ENCODE peak calls at places on chromosomes 1 and 21, in nine cellular contexts. D is PC-3, V is MM.1S, F is neural progenitor cell, G is GM23248, C is HCT116, I is GM23338, H is hepatocyte, B is SK-N-SH. S is an unnamed sample.

GRCh38 chr1:109832935-109833334 is 69.2 kb upstream of the EPS8L3 start:
- DNase-seq in V (no peak), H (no peak), F (no peak), I (peak; percentile 21), D (no peak), G (no peak), C (no peak), B (no peak), S (no peak)

GRCh38 chr1:205545001-205545919 is 40.8 kb downstream of the CDK18 start:
- DNase-seq in B (no peak), I (no peak), H (no peak), D (peak; percentile 69), G (no peak), V (no peak), C (no peak), F (no peak), S (no peak)

GRCh38 chr1:59076612-59077011 is 220.3 kb upstream of the FGGY start:
- DNase-seq in C (no peak), H (no peak), I (no peak), G (peak; percentile 40), F (no peak), D (peak; percentile 33), V (no peak), B (peak; percentile 39), S (peak; percentile 2)

GRCh38 chr1:181255270-181255929 is 166.9 kb downstream of the IER5 start:
- DNase-seq in H (peak; percentile 74), G (peak; percentile 98), C (no peak), B (no peak), F (no peak), D (peak; percentile 83), V (no peak), I (no peak), S (no peak)

GRCh38 chr1:60989745-60990718 is 92.3 kb upstream of the NFIA start:
- DNase-seq in V (no peak), I (no peak), F (no peak), H (peak; percentile 47), B (peak; percentile 50), C (no peak), D (peak; percentile 93), G (peak; percentile 87), S (no peak)

GRCh38 chr1:162927421-162927820 is 66.4 kb upstream of the CCDC190 start:
- DNase-seq in V (no peak), H (no peak), G (no peak), F (no peak), C (no peak), B (no peak), D (no peak), I (no peak), S (no peak)

GRCh38 chr21:35226302-35226701 is 177.2 kb upstream of the RUNX1 start:
- DNase-seq in C (no peak), H (no peak), V (no peak), G (peak; percentile 48), D (peak; percentile 78), F (peak; percentile 38), B (no peak), I (no peak), S (no peak)

GRCh38 chr1:23129846-23130245 is 38.8 kb downstream of the LUZP1 start:
- DNase-seq in H (no peak), D (peak; percentile 16), V (no peak), C (no peak), F (no peak), I (no peak), B (no peak), G (peak; percentile 18), S (no peak)

GRCh38 chr1:54854376-54855020 is 32.5 kb downstream of the DHCR24 start:
- DNase-seq in F (no peak), I (no peak), D (no peak), H (peak; percentile 2), V (no peak), G (peak; percentile 25), B (no peak), C (no peak), S (no peak)

DNA sequence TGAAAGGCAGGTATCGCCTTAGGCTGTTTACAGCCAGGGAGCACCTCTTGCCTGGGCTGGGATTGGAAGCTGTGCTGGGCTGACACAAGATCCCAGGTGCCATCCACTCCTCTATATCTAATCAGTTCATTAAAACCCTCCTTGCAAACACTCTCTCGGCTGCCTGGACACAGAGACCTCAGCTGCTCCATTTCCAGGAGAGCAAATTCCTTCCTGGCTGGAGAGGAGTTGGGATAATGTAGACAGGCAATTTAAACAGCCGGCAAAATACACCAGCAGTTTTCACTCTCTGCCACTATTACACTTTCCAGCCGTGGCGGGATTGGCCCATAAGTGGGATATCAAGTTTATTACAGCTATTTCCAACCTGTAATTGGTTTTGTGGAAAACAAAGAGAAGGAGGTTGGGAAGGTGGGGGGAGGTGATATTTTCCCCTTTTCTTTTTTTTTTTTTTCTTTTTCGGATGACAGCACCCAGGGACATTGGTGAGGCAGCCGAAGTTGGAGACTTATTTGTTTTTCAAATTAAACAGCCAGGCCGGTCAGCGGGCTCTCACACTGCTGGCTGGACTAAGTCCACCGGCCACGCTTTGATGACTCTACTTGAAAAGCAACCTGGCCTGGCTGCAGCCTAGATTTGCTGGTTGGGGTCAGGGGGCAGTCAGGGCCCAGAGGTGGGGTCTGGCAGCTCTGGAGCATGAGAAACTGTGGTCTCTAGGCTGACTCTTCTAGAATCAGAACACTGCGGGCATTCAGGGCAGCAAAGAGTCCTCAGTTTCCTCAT is 177.3 kb downstream of the IGSF21 start:
- DNase-seq in I (no peak), F (peak; percentile 28), B (no peak), C (no peak), D (no peak), H (peak; percentile 16), G (no peak), V (no peak), S (no peak)
- TF ChIP-seq EZH2phosphoT487 in I (no peak), F (no peak), B (no peak), C (no peak), D (no peak), H (no peak), G (no peak), V (no peak), S (no peak)

GRCh38 chr21:15826908-15827601 is 97.3 kb downstream of the USP25 start:
- DNase-seq in B (no peak), H (no peak), D (no peak), V (no peak), F (no peak), C (no peak), I (no peak), G (no peak), S (no peak)

GRCh38 chr21:15825699-15826098 is 95.9 kb downstream of the USP25 start:
- DNase-seq in F (no peak), B (no peak), H (no peak), C (no peak), I (no peak), V (no peak), G (no peak), D (no peak), S (no peak)

GRCh38 chr21:15826147-15826780 is 96.5 kb downstream of the USP25 start:
- DNase-seq in D (peak; percentile 84), H (peak; percentile 66), G (peak; percentile 48), B (peak; percentile 17), C (peak; percentile 51), I (peak; percentile 81), F (peak; percentile 52), V (peak; percentile 26), S (peak; percentile 36)

GRCh38 chr21:15831497-15831896 is 101.7 kb downstream of the USP25 start:
- DNase-seq in I (no peak), H (no peak), B (no peak), F (no peak), C (no peak), G (no peak), D (no peak), V (no peak), S (no peak)
- TF ChIP-seq EZH2phosphoT487 in I (no peak), H (no peak), B (no peak), F (no peak), C (no peak), G (no peak), D (no peak), V (no peak), S (no peak)

DNA sequence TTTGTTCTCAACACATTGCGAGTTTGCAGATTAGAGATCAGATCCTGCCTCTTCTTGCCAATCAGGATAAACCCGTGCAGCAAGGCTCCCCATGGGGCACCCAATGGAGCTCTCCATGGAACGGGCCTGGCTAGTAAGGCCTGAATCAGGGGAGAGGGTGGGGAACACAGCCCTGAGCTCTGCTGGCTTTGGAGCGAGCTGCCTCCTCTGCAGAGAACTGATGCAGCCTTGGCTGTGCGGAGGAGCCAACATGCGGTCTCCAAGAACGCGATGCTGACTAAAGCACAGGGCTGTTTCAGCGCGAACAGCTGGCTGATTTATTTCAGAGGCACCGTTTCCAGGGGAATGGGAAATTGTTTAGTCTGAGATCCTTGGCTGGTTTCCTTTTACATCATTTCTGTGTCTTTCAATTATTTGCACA is 139.7 kb downstream of the TSEN15 start:
- DNase-seq in D (no peak), V (no peak), I (peak; percentile 8), F (peak; percentile 10), H (peak; percentile 80), G (peak; percentile 96), C (no peak), B (no peak), S (no peak)
- TF ChIP-seq EZH2phosphoT487 in D (no peak), V (no peak), I (no peak), F (no peak), H (no peak), G (no peak), C (no peak), B (no peak), S (no peak)

DNA sequence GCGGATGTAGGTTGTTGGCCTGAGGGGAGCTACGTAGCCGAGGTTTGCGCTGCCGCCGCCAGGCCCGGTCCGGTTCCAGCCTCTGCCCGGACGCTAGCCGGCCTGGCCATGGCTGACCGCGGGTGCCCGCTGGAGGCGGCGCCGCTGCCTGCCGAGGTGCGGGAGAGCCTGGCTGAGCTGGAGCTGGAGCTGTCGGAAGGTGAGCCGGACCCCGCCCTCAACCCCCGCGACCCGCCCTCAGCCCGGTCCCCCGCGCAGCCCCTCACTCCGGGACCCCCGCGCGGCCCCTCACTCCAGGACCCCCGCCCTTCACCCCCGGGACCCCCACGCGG is 299 bp downstream of the DIP2A start:
- DNase-seq in H (no peak), I (no peak), V (no peak), B (no peak), G (no peak), C (no peak), D (no peak), F (no peak), S (no peak)
- TF ChIP-seq EZH2phosphoT487 in H (no peak), I (no peak), V (no peak), B (no peak), G (no peak), C (no peak), D (no peak), F (no peak), S (no peak)